ENCODE peak calls at places on chromosomes 3 and 15, in six cellular contexts. One of them, this sample, is unnamed.

GRCh38 chr3:146115619-146116018 is 45.4 kb downstream of the PLOD2 start:
- DNase-seq in thoracic aorta: no peak
- DNase-seq in MM.1S: no peak
- DNase-seq in neural progenitor cell: no peak
- DNase-seq in lung: no peak
- DNase-seq in mammary epithelial cell: no peak
- DNase-seq in this sample: no peak

GRCh38 chr3:28286595-28286994 is 45.2 kb downstream of the CMC1 start:
- DNase-seq in thoracic aorta: no peak
- DNase-seq in MM.1S: peak; percentile 41
- DNase-seq in neural progenitor cell: peak; percentile 16
- DNase-seq in lung: no peak
- DNase-seq in mammary epithelial cell: peak; percentile 27
- DNase-seq in this sample: no peak

GRCh38 chr3:187742351-187743171 is 2.7 kb downstream of the BCL6 start:
- DNase-seq in thoracic aorta: no peak
- DNase-seq in MM.1S: no peak
- DNase-seq in neural progenitor cell: no peak
- DNase-seq in lung: no peak
- DNase-seq in mammary epithelial cell: peak; percentile 51
- DNase-seq in this sample: no peak

GRCh38 chr3:30611613-30612421 is 5.4 kb downstream of the TGFBR2 start:
- DNase-seq in thoracic aorta: no peak
- DNase-seq in MM.1S: no peak
- DNase-seq in neural progenitor cell: no peak
- DNase-seq in lung: no peak
- DNase-seq in mammary epithelial cell: peak; percentile 74
- DNase-seq in this sample: no peak

GRCh38 chr15:27271258-27271657 is 300.3 kb downstream of the GABRG3 start:
- DNase-seq in thoracic aorta: no peak
- DNase-seq in MM.1S: no peak
- DNase-seq in neural progenitor cell: no peak
- DNase-seq in lung: no peak
- DNase-seq in mammary epithelial cell: no peak
- DNase-seq in this sample: no peak

GRCh38 chr15:68930268-68931022 is at the start of gene SPESP1:
- DNase-seq in thoracic aorta: no peak
- DNase-seq in MM.1S: peak; percentile 81
- DNase-seq in neural progenitor cell: no peak
- DNase-seq in lung: no peak
- DNase-seq in mammary epithelial cell: no peak
- DNase-seq in this sample: no peak

GRCh38 chr3:127035672-127036071 is 52.8 kb downstream of the PLXNA1 start:
- DNase-seq in thoracic aorta: peak; percentile 36
- DNase-seq in MM.1S: no peak
- DNase-seq in neural progenitor cell: no peak
- DNase-seq in lung: peak; percentile 82
- DNase-seq in mammary epithelial cell: peak; percentile 48
- DNase-seq in this sample: no peak

GRCh38 chr15:99454107-99454809 is 111.5 kb upstream of the MEF2A start:
- DNase-seq in thoracic aorta: no peak
- DNase-seq in MM.1S: no peak
- DNase-seq in neural progenitor cell: no peak
- DNase-seq in lung: no peak
- DNase-seq in mammary epithelial cell: no peak
- DNase-seq in this sample: peak; percentile 64

GRCh38 chr15:68098465-68098864 is 44.4 kb downstream of the PIAS1 start:
- DNase-seq in thoracic aorta: no peak
- DNase-seq in MM.1S: peak; percentile 59
- DNase-seq in neural progenitor cell: no peak
- DNase-seq in lung: no peak
- DNase-seq in mammary epithelial cell: no peak
- DNase-seq in this sample: no peak

GRCh38 chr3:81485444-81485865 is 276.0 kb downstream of the GBE1 start:
- DNase-seq in thoracic aorta: no peak
- DNase-seq in MM.1S: peak; percentile 43
- DNase-seq in neural progenitor cell: no peak
- DNase-seq in lung: no peak
- DNase-seq in mammary epithelial cell: peak; percentile 26
- DNase-seq in this sample: no peak

GRCh38 chr3:138135141-138135832 is 3.1 kb upstream of the A4GNT start:
- DNase-seq in thoracic aorta: no peak
- DNase-seq in MM.1S: no peak
- DNase-seq in neural progenitor cell: no peak
- DNase-seq in lung: no peak
- DNase-seq in mammary epithelial cell: no peak
- DNase-seq in this sample: no peak

GRCh38 chr3:101453966-101454365 is 59.0 kb downstream of the SENP7 start:
- DNase-seq in thoracic aorta: no peak
- DNase-seq in MM.1S: no peak
- DNase-seq in neural progenitor cell: no peak
- DNase-seq in lung: no peak
- DNase-seq in mammary epithelial cell: no peak
- DNase-seq in this sample: no peak

GRCh38 chr3:149879872-149880271 is 66.9 kb downstream of the RNF13 start:
- DNase-seq in thoracic aorta: no peak
- DNase-seq in MM.1S: peak; percentile 27
- DNase-seq in neural progenitor cell: peak; percentile 64
- DNase-seq in lung: peak; percentile 66
- DNase-seq in mammary epithelial cell: peak; percentile 49
- DNase-seq in this sample: no peak

GRCh38 chr3:10017636-10018292 is 8.5 kb upstream of the FANCD2 start:
- DNase-seq in thoracic aorta: no peak
- DNase-seq in MM.1S: no peak
- DNase-seq in neural progenitor cell: no peak
- DNase-seq in lung: no peak
- DNase-seq in mammary epithelial cell: peak; percentile 77
- DNase-seq in this sample: peak; percentile 75

DNA sequence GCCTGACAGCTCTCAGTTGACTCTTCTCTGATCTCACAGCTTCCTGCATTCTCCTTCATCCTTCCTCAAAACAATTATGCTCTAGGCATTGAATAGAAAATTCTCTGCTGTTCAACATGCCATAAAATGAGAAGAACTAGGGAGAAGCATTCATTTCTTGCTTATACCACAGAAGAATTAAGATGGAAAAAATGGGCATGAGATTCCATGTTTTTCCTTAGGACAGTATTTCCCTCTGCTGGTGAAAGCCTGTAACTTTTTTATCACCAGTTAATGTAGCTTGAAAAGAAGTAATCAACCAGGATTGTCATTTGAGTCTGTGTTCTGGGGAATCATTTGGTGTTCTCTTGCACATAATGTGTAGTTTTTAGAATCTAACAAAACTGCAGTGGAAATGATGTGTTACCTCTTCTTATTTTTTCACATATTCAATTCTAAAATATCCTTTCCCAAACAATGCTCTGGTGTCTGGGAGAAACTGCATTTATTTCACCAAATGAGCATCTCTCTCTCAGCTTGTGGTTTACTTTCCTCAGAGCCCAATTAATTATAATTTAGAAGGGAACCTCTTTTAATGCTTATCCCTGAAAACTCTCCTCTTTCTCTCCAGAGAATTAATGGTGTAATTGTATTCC is 92.8 kb upstream of the DCBLD2 start:
- DNase-seq in thoracic aorta: no peak
- DNase-seq in MM.1S: no peak
- DNase-seq in neural progenitor cell: peak; percentile 46
- DNase-seq in lung: no peak
- DNase-seq in mammary epithelial cell: peak; percentile 39
- DNase-seq in this sample: no peak
- TF ChIP-seq CTCF in thoracic aorta: peak; percentile 77
- TF ChIP-seq CTCF in MM.1S: peak; percentile 43
- TF ChIP-seq CTCF in neural progenitor cell: peak; percentile 75
- TF ChIP-seq CTCF in lung: peak; percentile 26
- TF ChIP-seq CTCF in mammary epithelial cell: peak; percentile 68
- TF ChIP-seq CTCF in this sample: peak; percentile 80

GRCh38 chr15:42491540-42492225 is 742 bp upstream of the ZNF106 start:
- DNase-seq in thoracic aorta: no peak
- DNase-seq in MM.1S: no peak
- DNase-seq in neural progenitor cell: no peak
- DNase-seq in lung: peak; percentile 46
- DNase-seq in mammary epithelial cell: peak; percentile 41
- DNase-seq in this sample: no peak
- TF ChIP-seq CTCF in thoracic aorta: no peak
- TF ChIP-seq CTCF in MM.1S: no peak
- TF ChIP-seq CTCF in neural progenitor cell: no peak
- TF ChIP-seq CTCF in lung: no peak
- TF ChIP-seq CTCF in mammary epithelial cell: no peak
- TF ChIP-seq CTCF in this sample: no peak

GRCh38 chr3:50245831-50246516 is 10.0 kb downstream of the GNAI2 start:
- DNase-seq in thoracic aorta: peak; percentile 77
- DNase-seq in MM.1S: peak; percentile 85
- DNase-seq in neural progenitor cell: peak; percentile 96
- DNase-seq in lung: peak; percentile 87
- DNase-seq in mammary epithelial cell: no peak
- DNase-seq in this sample: peak; percentile 98
- TF ChIP-seq CTCF in thoracic aorta: peak; percentile 97
- TF ChIP-seq CTCF in MM.1S: peak; percentile 93
- TF ChIP-seq CTCF in neural progenitor cell: peak; percentile 99
- TF ChIP-seq CTCF in lung: peak; percentile 93
- TF ChIP-seq CTCF in mammary epithelial cell: peak; percentile 99
- TF ChIP-seq CTCF in this sample: peak; percentile 99

GRCh38 chr15:70323111-70323851 is 225.6 kb upstream of the TLE3 start:
- DNase-seq in thoracic aorta: no peak
- DNase-seq in MM.1S: no peak
- DNase-seq in neural progenitor cell: peak; percentile 65
- DNase-seq in lung: no peak
- DNase-seq in mammary epithelial cell: no peak
- DNase-seq in this sample: peak; percentile 73
- TF ChIP-seq CTCF in thoracic aorta: no peak
- TF ChIP-seq CTCF in MM.1S: no peak
- TF ChIP-seq CTCF in neural progenitor cell: no peak
- TF ChIP-seq CTCF in lung: no peak
- TF ChIP-seq CTCF in mammary epithelial cell: no peak
- TF ChIP-seq CTCF in this sample: no peak

DNA sequence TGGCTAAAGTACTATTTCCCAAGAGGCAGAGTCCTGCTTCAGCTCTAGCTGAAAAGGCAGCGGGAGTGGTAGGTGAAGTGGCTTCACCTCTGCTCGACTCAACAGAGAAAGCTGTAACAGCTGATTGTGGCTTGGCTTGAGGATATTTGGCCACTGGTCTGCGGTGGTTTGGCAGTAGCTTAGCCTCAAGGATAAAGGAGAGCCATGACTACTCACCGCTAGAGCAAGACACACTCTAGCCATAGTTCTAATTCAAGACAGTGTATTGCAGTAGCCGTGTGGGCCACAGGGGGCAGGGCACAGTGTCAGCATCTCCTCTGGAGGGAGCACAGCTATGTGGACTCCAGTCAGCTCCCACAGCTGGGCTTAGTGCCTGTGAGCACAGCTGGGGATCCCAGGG is 23.5 kb downstream of the TPRG1 start:
- DNase-seq in thoracic aorta: no peak
- DNase-seq in MM.1S: no peak
- DNase-seq in neural progenitor cell: peak; percentile 21
- DNase-seq in lung: peak; percentile 29
- DNase-seq in mammary epithelial cell: no peak
- DNase-seq in this sample: no peak
- TF ChIP-seq CTCF in thoracic aorta: no peak
- TF ChIP-seq CTCF in MM.1S: peak; percentile 11
- TF ChIP-seq CTCF in neural progenitor cell: peak; percentile 34
- TF ChIP-seq CTCF in lung: no peak
- TF ChIP-seq CTCF in mammary epithelial cell: peak; percentile 20
- TF ChIP-seq CTCF in this sample: peak; percentile 12

DNA sequence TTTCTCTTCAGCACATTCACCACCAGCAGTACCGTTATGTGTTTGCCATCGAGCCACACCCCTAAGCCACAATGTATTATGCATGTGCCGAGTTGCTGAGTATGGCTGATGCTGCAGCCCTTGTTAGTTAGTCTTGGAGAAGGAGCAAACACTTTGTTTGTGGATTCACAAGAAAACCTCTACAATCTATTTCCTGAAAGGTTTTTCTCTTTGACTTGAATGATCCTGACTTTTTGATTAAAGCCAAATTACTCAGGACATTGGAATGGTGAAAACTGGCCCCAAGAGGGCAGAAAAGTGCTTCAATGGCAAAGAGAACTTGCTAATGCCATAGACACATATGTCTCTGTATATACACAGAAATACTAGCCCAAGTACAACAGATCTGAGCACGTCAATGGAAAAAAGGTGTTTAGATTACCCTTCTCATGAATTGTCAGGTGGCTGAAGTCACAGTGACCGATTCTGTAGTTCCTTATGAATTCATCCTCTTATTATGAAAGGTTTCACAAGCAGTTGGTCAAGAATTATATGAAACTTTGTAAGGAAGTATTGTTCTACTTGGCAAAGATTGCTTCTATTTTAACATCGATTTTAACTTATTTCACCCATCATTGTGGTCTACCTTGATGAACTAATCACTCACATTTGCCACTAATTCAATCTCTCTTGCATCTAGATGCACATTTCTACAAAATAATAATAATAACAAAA is 103.0 kb downstream of the P3H2 start:
- DNase-seq in thoracic aorta: no peak
- DNase-seq in MM.1S: no peak
- DNase-seq in neural progenitor cell: peak; percentile 36
- DNase-seq in lung: no peak
- DNase-seq in mammary epithelial cell: peak; percentile 70
- DNase-seq in this sample: no peak
- TF ChIP-seq CTCF in thoracic aorta: peak; percentile 27
- TF ChIP-seq CTCF in MM.1S: peak; percentile 20
- TF ChIP-seq CTCF in neural progenitor cell: peak; percentile 56
- TF ChIP-seq CTCF in lung: no peak
- TF ChIP-seq CTCF in mammary epithelial cell: peak; percentile 53
- TF ChIP-seq CTCF in this sample: peak; percentile 65

GRCh38 chr3:6392123-6392522 is 468.8 kb upstream of the GRM7 start:
- DNase-seq in thoracic aorta: no peak
- DNase-seq in MM.1S: no peak
- DNase-seq in neural progenitor cell: no peak
- DNase-seq in lung: no peak
- DNase-seq in mammary epithelial cell: no peak
- DNase-seq in this sample: no peak
- TF ChIP-seq CTCF in thoracic aorta: no peak
- TF ChIP-seq CTCF in MM.1S: no peak
- TF ChIP-seq CTCF in neural progenitor cell: no peak
- TF ChIP-seq CTCF in lung: no peak
- TF ChIP-seq CTCF in mammary epithelial cell: no peak
- TF ChIP-seq CTCF in this sample: no peak

GRCh38 chr3:51390600-51391074 is 448 bp upstream of the RBM15B start:
- DNase-seq in thoracic aorta: no peak
- DNase-seq in MM.1S: no peak
- DNase-seq in neural progenitor cell: no peak
- DNase-seq in lung: peak; percentile 35
- DNase-seq in mammary epithelial cell: no peak
- DNase-seq in this sample: no peak
- TF ChIP-seq CTCF in thoracic aorta: no peak
- TF ChIP-seq CTCF in MM.1S: no peak
- TF ChIP-seq CTCF in neural progenitor cell: no peak
- TF ChIP-seq CTCF in lung: no peak
- TF ChIP-seq CTCF in mammary epithelial cell: no peak
- TF ChIP-seq CTCF in this sample: no peak

GRCh38 chr15:31571676-31572075 is 245.0 kb downstream of the KLF13 start:
- DNase-seq in thoracic aorta: no peak
- DNase-seq in MM.1S: no peak
- DNase-seq in neural progenitor cell: no peak
- DNase-seq in lung: no peak
- DNase-seq in mammary epithelial cell: no peak
- DNase-seq in this sample: no peak
- TF ChIP-seq CTCF in thoracic aorta: no peak
- TF ChIP-seq CTCF in MM.1S: no peak
- TF ChIP-seq CTCF in neural progenitor cell: no peak
- TF ChIP-seq CTCF in lung: no peak
- TF ChIP-seq CTCF in mammary epithelial cell: peak; percentile 4
- TF ChIP-seq CTCF in this sample: no peak